ENCODE peak calls at places on chromosomes 16 and 17, in nine cellular contexts. M, H, P, W, V, I, X, Y and N are unnamed samples. For H3K36me3 and H3K4me1, the result is how much of the 10 kb centered on the place peaks cover.

GRCh38 chr17:75514299-75515228 is 773 bp downstream of the CASKIN2 start:
- DNase-seq in W (no peak), M (peak), X (peak), V (no peak), P (peak), I (peak), H (peak), Y (peak), N (peak)

GRCh38 chr17:53006006-53006405 is 816.7 kb upstream of the KIF2B start:
- DNase-seq in H (no peak), X (no peak), V (no peak), Y (no peak), P (no peak), W (no peak), M (no peak), I (no peak), N (no peak)

GRCh38 chr16:49023095-49023494 is 258.5 kb downstream of the CBLN1 start:
- DNase-seq in Y (peak), H (no peak), P (no peak), V (no peak), W (no peak), X (no peak), M (peak), I (no peak), N (no peak)

GRCh38 chr16:69194488-69194887 is 7.5 kb downstream of the SNTB2 start:
- DNase-seq in X (no peak), Y (no peak), I (no peak), V (no peak), P (no peak), W (no peak), M (no peak), H (no peak), N (no peak)

GRCh38 chr16:84819644-84820304 is at the start of gene CRISPLD2:
- DNase-seq in W (peak), P (peak), X (peak), H (peak), V (peak), I (peak), Y (peak), M (peak), N (peak)

GRCh38 chr16:4847774-4848587 is 700 bp downstream of the UBN1 start:
- DNase-seq in H (peak), I (peak), M (peak), W (no peak), X (peak), P (peak), V (peak), Y (peak), N (peak)

GRCh38 chr16:62620259-62620658 is 584.0 kb upstream of the CDH8 start:
- DNase-seq in I (no peak), H (no peak), M (no peak), W (no peak), V (no peak), X (no peak), Y (no peak), P (no peak), N (no peak)

GRCh38 chr16:85637061-85637807 is 24.1 kb downstream of the GSE1 start:
- DNase-seq in I (no peak), Y (no peak), M (no peak), X (no peak), H (no peak), W (no peak), P (no peak), V (no peak), N (no peak)

GRCh38 chr17:37708616-37709212 is 36.1 kb downstream of the HNF1B start:
- DNase-seq in H (peak), M (no peak), Y (peak), P (no peak), I (peak), W (no peak), X (no peak), V (no peak), N (no peak)

GRCh38 chr17:57860414-57860999 is 10.7 kb upstream of the MRPS23 start:
- DNase-seq in I (no peak), X (no peak), H (no peak), M (no peak), V (no peak), Y (no peak), P (no peak), W (no peak), N (no peak)

GRCh38 chr16:67666032-67666537 is 465 bp downstream of the ENKD1 start:
- DNase-seq in M (peak), H (peak), I (no peak), Y (no peak), P (peak), V (no peak), W (no peak), X (peak), N (no peak)

GRCh38 chr16:50671644-50672260 is 9.4 kb downstream of the SNX20 start:
- DNase-seq in I (peak), M (no peak), V (no peak), W (no peak), X (no peak), Y (peak), H (no peak), P (peak), N (peak)

GRCh38 chr17:75111777-75112176 is 2.0 kb downstream of the ARMC7 start:
- DNase-seq in Y (no peak), X (no peak), I (no peak), M (no peak), W (no peak), H (no peak), V (no peak), P (no peak), N (no peak)

GRCh38 chr16:11229906-11230305 is 26.1 kb downstream of the SOCS1 start:
- DNase-seq in Y (no peak), M (no peak), W (no peak), V (no peak), X (no peak), I (peak), H (peak), P (no peak), N (no peak)

GRCh38 chr16:84117482-84117843 is 721 bp upstream of the MBTPS1 start:
- DNase-seq in I (no peak), Y (peak), H (no peak), X (no peak), P (no peak), W (no peak), V (no peak), M (no peak), N (peak)

GRCh38 chr16:5056347-5056746 is 9.4 kb downstream of the C16orf89 start:
- DNase-seq in H (no peak), X (peak), Y (no peak), I (no peak), V (no peak), M (no peak), W (no peak), P (no peak), N (peak)

GRCh38 chr17:27303734-27304133 is 9.8 kb downstream of the WSB1 start:
- DNase-seq in X (no peak), Y (no peak), V (no peak), W (no peak), H (no peak), P (no peak), I (no peak), M (no peak), N (no peak)
- H3K36me3 ChIP-seq in X (half or more), Y (under half), V (under half), W (under half), H (under half), P (under half), I (under half), M (under half), N (half or more)

DNA sequence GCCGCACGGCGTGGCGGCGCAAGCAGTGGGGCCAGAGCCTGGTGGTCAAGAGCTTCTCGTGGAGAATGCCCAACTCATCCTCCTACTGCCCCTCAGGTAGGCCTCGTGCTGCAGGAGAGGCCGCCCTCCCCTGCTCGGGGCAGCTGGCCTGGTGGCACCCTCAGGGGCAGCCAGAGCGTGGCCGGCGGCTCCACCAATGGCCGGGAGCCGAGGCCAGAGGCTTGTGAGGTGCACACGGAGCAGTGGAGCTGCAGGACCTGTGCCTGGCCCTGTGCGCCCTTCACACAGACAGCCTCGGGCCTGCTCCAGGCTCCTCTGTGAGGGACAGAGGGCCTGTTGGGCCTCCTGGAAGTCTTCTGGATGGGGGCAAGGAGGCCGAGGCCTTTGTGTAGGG is 85.5 kb downstream of the NPIPB11 start:
- DNase-seq in Y (no peak), W (no peak), I (no peak), M (no peak), X (no peak), P (no peak), V (no peak), H (no peak), N (no peak)
- H3K4me1 ChIP-seq in Y (under half), W (under half), I (under half), M (under half), X (under half), P (under half), V (under half), H (under half), N (under half)

GRCh38 chr16:88904676-88905365 is 38.4 kb upstream of the PABPN1L start:
- DNase-seq in V (no peak), M (no peak), X (no peak), I (no peak), H (no peak), W (no peak), P (no peak), Y (no peak), N (no peak)
- H3K36me3 ChIP-seq in V (under half), M (under half), X (under half), I (under half), H (under half), W (under half), P (under half), Y (under half), N (under half)

DNA sequence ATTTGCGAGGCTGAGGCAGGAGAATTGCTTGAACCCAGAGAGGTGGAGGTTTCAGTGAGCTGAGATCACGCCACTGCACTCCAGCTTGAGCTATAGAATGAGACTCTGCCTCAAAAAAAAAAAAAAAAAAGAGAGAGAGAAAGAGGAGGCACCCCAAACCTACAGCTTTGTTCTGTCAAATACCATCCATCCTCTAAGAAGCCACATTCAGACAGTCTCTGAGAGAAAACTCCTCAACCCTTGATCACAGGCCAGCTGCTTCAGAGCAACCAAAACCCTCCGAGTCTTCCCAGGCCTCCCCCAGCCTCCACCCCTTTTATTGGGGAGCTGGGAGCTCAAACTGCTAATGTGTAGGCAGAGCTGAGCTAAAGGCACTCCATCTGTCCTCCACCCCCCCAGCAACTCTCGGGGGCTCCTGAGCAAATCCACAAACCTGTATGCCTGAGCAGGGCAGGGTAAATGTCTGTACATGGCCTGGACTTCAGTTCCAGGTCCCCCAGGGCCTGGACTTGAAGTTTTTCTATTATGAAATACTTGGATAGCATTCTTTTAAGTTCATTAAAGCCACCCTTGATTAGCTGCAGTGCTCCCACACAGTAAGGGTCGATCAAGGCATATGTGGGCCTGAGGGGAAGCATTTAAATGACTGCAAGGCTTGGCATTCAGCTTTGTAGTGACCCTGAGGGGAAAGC is 7.0 kb downstream of the FAM117A start:
- DNase-seq in P (no peak), W (no peak), H (no peak), V (no peak), I (no peak), M (no peak), Y (no peak), X (no peak), N (no peak)
- H3K4me1 ChIP-seq in P (under half), W (under half), H (under half), V (under half), I (under half), M (under half), Y (under half), X (under half), N (under half)